ENCODE peak calls at places on chromosomes 12 and 14, in six cellular contexts. One of them, this sample, is unnamed. For H3F3A and H3K9me2, the result is how much of the 10 kb centered on the place peaks cover.

GRCh38 chr14:97462081-97462480 is 664.9 kb downstream of the VRK1 start:
- DNase-seq in PC-3: no peak
- DNase-seq in GM23338: no peak
- DNase-seq in GM23248: no peak
- DNase-seq in PC-9: no peak
- DNase-seq in SK-N-SH: no peak
- DNase-seq in this sample: no peak

GRCh38 chr12:50055831-50056628 is 1.4 kb upstream of the ASIC1 start:
- DNase-seq in PC-3: peak
- DNase-seq in GM23338: peak
- DNase-seq in GM23248: peak
- DNase-seq in PC-9: no peak
- DNase-seq in SK-N-SH: peak
- DNase-seq in this sample: peak

GRCh38 chr14:72652179-72652578 is 241.7 kb downstream of the DPF3 start:
- DNase-seq in PC-3: peak
- DNase-seq in GM23338: no peak
- DNase-seq in GM23248: peak
- DNase-seq in PC-9: no peak
- DNase-seq in SK-N-SH: no peak
- DNase-seq in this sample: no peak

GRCh38 chr12:77777274-77777673 is 53.4 kb upstream of the NAV3 start:
- DNase-seq in PC-3: no peak
- DNase-seq in GM23338: no peak
- DNase-seq in GM23248: no peak
- DNase-seq in PC-9: no peak
- DNase-seq in SK-N-SH: no peak
- DNase-seq in this sample: no peak

GRCh38 chr12:38585090-38585489 is 268.5 kb downstream of the ALG10B start:
- DNase-seq in PC-3: peak
- DNase-seq in GM23338: no peak
- DNase-seq in GM23248: no peak
- DNase-seq in PC-9: no peak
- DNase-seq in SK-N-SH: no peak
- DNase-seq in this sample: no peak

GRCh38 chr14:95046711-95047681 is 110.3 kb downstream of the DICER1 start:
- DNase-seq in PC-3: peak
- DNase-seq in GM23338: no peak
- DNase-seq in GM23248: no peak
- DNase-seq in PC-9: no peak
- DNase-seq in SK-N-SH: no peak
- DNase-seq in this sample: no peak

GRCh38 chr14:84482256-84483071 is 1047.5 kb upstream of the FLRT2 start:
- DNase-seq in PC-3: peak
- DNase-seq in GM23338: no peak
- DNase-seq in GM23248: peak
- DNase-seq in PC-9: peak
- DNase-seq in SK-N-SH: no peak
- DNase-seq in this sample: no peak

GRCh38 chr12:113655479-113655878 is 183.8 kb upstream of the LHX5 start:
- DNase-seq in PC-3: no peak
- DNase-seq in GM23338: no peak
- DNase-seq in GM23248: no peak
- DNase-seq in PC-9: no peak
- DNase-seq in SK-N-SH: no peak
- DNase-seq in this sample: no peak

GRCh38 chr12:83123039-83123438 is 436.3 kb downstream of the TMTC2 start:
- DNase-seq in PC-3: no peak
- DNase-seq in GM23338: no peak
- DNase-seq in GM23248: peak
- DNase-seq in PC-9: no peak
- DNase-seq in SK-N-SH: no peak
- DNase-seq in this sample: no peak

GRCh38 chr12:13465641-13466040 is 269.1 kb downstream of the EMP1 start:
- DNase-seq in PC-3: no peak
- DNase-seq in GM23338: no peak
- DNase-seq in GM23248: peak
- DNase-seq in PC-9: no peak
- DNase-seq in SK-N-SH: no peak
- DNase-seq in this sample: no peak

GRCh38 chr12:1103051-1103450 is 112.0 kb downstream of the ERC1 start:
- DNase-seq in PC-3: no peak
- DNase-seq in GM23338: peak
- DNase-seq in GM23248: no peak
- DNase-seq in PC-9: no peak
- DNase-seq in SK-N-SH: no peak
- DNase-seq in this sample: no peak

GRCh38 chr12:8680533-8680932 is 17.3 kb upstream of the RIMKLB start:
- DNase-seq in PC-3: no peak
- DNase-seq in GM23338: peak
- DNase-seq in GM23248: no peak
- DNase-seq in PC-9: no peak
- DNase-seq in SK-N-SH: peak
- DNase-seq in this sample: no peak

GRCh38 chr12:66648336-66648735 is 30.5 kb downstream of the GRIP1 start:
- DNase-seq in PC-3: peak
- DNase-seq in GM23338: no peak
- DNase-seq in GM23248: no peak
- DNase-seq in PC-9: no peak
- DNase-seq in SK-N-SH: no peak
- DNase-seq in this sample: no peak

DNA sequence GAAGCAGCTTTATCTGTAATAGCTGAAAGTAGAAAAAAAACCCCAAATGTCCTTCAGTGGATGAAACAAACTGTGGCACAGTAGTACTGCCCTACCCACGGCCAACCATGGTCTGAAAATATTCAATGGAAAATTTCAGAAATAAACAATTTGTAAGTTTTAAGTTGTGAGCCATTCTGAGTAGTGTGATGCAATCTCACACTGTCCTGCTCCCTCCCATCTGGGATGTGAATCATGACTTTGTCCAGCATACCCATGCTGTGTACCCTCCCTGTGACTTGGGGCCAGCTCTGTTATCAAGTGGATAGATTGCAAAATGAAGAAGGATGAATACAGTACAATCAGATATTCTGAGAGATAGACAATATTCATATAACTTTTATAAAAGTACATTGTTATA is 106.2 kb downstream of the SMOC1 start:
- DNase-seq in PC-3: no peak
- DNase-seq in GM23338: no peak
- DNase-seq in GM23248: peak
- DNase-seq in PC-9: no peak
- DNase-seq in SK-N-SH: no peak
- DNase-seq in this sample: no peak
- H3F3A ChIP-seq in PC-3: under half
- H3F3A ChIP-seq in GM23338: under half
- H3F3A ChIP-seq in GM23248: under half
- H3F3A ChIP-seq in PC-9: under half
- H3F3A ChIP-seq in SK-N-SH: under half
- H3F3A ChIP-seq in this sample: under half

DNA sequence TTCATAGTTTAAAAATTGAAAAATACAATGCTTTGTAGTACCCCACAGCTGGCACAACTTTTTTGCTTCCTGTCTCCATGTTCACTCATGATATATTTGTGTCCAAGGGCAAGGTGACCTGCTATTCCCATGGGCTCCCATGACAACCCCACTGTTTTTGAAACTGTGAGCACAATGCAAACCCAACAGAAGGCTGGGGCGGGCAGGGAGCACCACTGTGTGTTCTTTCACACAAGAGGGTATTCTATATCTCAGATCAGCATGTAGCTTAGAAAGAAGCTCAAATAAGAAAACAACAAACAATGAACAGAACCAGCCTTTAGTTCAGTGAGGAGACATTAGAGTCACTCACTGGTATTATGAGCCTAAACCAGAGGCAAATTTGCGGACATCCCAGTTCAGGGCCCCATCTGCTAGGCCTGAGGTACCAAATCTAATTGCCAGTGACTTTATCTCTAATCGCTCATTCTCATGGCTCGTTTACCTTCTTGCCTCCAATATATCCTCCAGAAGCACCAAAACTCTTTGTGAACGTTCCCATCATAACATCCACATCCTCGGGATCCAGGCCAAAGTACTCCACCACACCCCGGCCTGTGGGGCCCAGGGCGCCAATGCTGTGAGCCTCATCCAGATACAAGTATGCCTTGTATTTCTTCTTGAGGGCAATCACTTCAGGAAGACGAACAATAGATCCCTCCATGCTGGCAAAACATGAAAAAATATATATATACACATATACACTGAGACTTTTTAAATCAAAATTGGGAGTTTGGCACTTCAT is 56.4 kb upstream of the ISM2 start:
- DNase-seq in PC-3: no peak
- DNase-seq in GM23338: no peak
- DNase-seq in GM23248: no peak
- DNase-seq in PC-9: no peak
- DNase-seq in SK-N-SH: no peak
- DNase-seq in this sample: no peak
- H3K9me2 ChIP-seq in PC-3: under half
- H3K9me2 ChIP-seq in GM23338: under half
- H3K9me2 ChIP-seq in GM23248: under half
- H3K9me2 ChIP-seq in PC-9: under half
- H3K9me2 ChIP-seq in SK-N-SH: under half
- H3K9me2 ChIP-seq in this sample: under half

DNA sequence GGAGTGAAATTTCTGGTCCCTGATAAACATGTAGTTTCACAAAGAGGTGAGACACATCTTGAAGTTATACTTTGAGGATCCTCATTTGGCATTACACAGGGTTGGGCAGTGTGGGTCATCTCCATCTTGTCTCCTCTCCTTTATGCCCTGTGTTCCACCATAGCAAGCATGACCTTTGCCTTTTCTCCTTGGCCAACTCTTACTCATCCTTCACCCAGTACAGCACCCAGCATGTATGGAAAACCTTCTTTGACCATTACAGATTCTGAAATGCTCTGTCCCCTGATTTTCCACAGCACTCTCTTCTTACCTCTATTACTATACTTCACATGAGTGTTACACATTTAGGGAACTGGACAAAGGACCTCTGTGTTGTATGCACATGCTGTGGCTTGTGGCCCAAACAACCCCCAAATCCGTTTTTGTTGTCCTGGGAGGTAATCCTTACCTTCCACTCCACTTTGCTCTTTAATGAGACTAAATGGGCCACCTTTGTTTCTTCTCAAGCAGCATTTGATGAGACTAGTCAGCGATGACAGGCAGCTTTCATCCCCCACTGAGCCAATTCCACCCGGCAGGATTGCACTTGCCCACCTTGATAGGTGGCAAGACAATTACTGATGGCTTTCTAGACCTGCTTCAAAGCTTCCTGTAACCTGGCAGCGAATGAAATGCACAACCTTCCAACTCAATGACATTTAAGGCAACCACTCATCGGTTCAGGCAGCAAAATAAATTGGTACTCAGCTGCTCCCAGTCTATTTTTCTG is 163.5 kb downstream of the MON2 start:
- DNase-seq in PC-3: no peak
- DNase-seq in GM23338: no peak
- DNase-seq in GM23248: no peak
- DNase-seq in PC-9: no peak
- DNase-seq in SK-N-SH: no peak
- DNase-seq in this sample: no peak
- H3F3A ChIP-seq in PC-3: under half
- H3F3A ChIP-seq in GM23338: under half
- H3F3A ChIP-seq in GM23248: under half
- H3F3A ChIP-seq in PC-9: under half
- H3F3A ChIP-seq in SK-N-SH: under half
- H3F3A ChIP-seq in this sample: under half

GRCh38 chr12:93679308-93679933 is 2.2 kb downstream of the CRADD start:
- DNase-seq in PC-3: no peak
- DNase-seq in GM23338: no peak
- DNase-seq in GM23248: no peak
- DNase-seq in PC-9: no peak
- DNase-seq in SK-N-SH: no peak
- DNase-seq in this sample: no peak
- H3K9me2 ChIP-seq in PC-3: under half
- H3K9me2 ChIP-seq in GM23338: under half
- H3K9me2 ChIP-seq in GM23248: under half
- H3K9me2 ChIP-seq in PC-9: under half
- H3K9me2 ChIP-seq in SK-N-SH: under half
- H3K9me2 ChIP-seq in this sample: under half

DNA sequence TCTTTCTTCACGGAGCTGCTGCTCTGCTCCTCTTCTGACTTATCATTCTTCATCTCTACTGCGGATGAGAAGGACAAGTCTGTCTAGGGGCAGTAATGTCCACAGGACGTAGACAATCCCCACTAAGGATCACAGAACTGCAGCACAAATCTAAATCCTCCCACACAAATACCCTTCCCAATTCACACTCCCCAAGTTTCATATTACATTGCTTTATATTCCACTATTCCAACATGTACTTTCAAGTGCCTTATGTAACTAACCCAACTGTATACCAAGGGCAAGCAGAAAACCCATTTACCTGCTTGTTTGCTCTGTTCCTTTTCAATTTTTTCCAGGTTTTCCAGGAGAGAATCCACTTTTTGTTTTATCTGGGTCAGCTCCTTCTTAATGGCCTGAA is 55.6 kb upstream of the OR5AU1 start:
- DNase-seq in PC-3: no peak
- DNase-seq in GM23338: no peak
- DNase-seq in GM23248: no peak
- DNase-seq in PC-9: no peak
- DNase-seq in SK-N-SH: no peak
- DNase-seq in this sample: no peak
- H3F3A ChIP-seq in PC-3: under half
- H3F3A ChIP-seq in GM23338: half or more
- H3F3A ChIP-seq in GM23248: half or more
- H3F3A ChIP-seq in PC-9: half or more
- H3F3A ChIP-seq in SK-N-SH: under half
- H3F3A ChIP-seq in this sample: under half

GRCh38 chr14:23067847-23068791 is 10.8 kb upstream of the CDH24 start:
- DNase-seq in PC-3: no peak
- DNase-seq in GM23338: no peak
- DNase-seq in GM23248: peak
- DNase-seq in PC-9: no peak
- DNase-seq in SK-N-SH: no peak
- DNase-seq in this sample: no peak
- H3K9me2 ChIP-seq in PC-3: under half
- H3K9me2 ChIP-seq in GM23338: under half
- H3K9me2 ChIP-seq in GM23248: under half
- H3K9me2 ChIP-seq in PC-9: under half
- H3K9me2 ChIP-seq in SK-N-SH: under half
- H3K9me2 ChIP-seq in this sample: under half

DNA sequence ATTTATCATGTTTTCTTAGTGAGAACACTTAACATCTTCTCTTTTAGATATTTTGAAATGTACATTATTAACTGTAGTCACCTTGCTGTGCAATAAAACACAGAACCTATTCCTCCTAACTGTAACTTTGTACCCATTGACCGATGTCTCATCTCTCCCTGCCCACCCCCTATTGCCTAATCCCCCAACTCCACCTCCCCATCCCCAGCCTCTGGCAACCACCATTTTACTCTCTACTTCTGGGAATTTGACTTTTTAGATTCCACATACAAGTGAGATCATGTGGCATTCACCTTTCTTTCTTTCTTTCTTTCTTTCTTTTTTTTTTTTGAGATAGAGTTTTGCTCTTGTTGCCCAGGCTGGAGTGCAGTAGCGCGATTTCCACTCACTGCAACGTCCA is 4.4 kb upstream of the CCDC198 start:
- DNase-seq in PC-3: no peak
- DNase-seq in GM23338: no peak
- DNase-seq in GM23248: no peak
- DNase-seq in PC-9: no peak
- DNase-seq in SK-N-SH: no peak
- DNase-seq in this sample: no peak
- H3F3A ChIP-seq in PC-3: under half
- H3F3A ChIP-seq in GM23338: under half
- H3F3A ChIP-seq in GM23248: under half
- H3F3A ChIP-seq in PC-9: under half
- H3F3A ChIP-seq in SK-N-SH: under half
- H3F3A ChIP-seq in this sample: under half

GRCh38 chr12:43482311-43483085 is 69.5 kb downstream of the ADAMTS20 start:
- DNase-seq in PC-3: no peak
- DNase-seq in GM23338: no peak
- DNase-seq in GM23248: no peak
- DNase-seq in PC-9: no peak
- DNase-seq in SK-N-SH: no peak
- DNase-seq in this sample: no peak
- H3K9me2 ChIP-seq in PC-3: under half
- H3K9me2 ChIP-seq in GM23338: under half
- H3K9me2 ChIP-seq in GM23248: under half
- H3K9me2 ChIP-seq in PC-9: under half
- H3K9me2 ChIP-seq in SK-N-SH: under half
- H3K9me2 ChIP-seq in this sample: under half

This sample was measured in MM.1S.